ENCODE peak calls at places on chromosomes 1 and 21, in eight cellular contexts. R, E, O, H, K, U, S and V are unnamed samples.

GRCh38 chr21:28541371-28542112 is 451.1 kb downstream of the LTN1 start:
- DNase-seq in K (no peak), S (no peak), H (no peak), O (no peak), U (no peak), R (no peak), E (no peak), V (no peak)

GRCh38 chr1:201676061-201676644 is 137.2 kb downstream of the NAV1 start:
- DNase-seq in K (no peak), R (peak; percentile 40), O (peak; percentile 39), E (peak; percentile 82), S (peak; percentile 48), U (peak; percentile 31), H (no peak), V (no peak)

GRCh38 chr21:19228241-19228640 is 824.7 kb upstream of the TMPRSS15 start:
- DNase-seq in E (no peak), K (no peak), H (no peak), O (no peak), R (no peak), U (no peak), S (no peak), V (no peak)

GRCh38 chr1:219433471-219434131 is 179.3 kb downstream of the ZC3H11B start:
- DNase-seq in R (no peak), O (no peak), E (no peak), S (no peak), H (no peak), K (no peak), U (no peak), V (no peak)

GRCh38 chr21:30209571-30209970 is 6.3 kb downstream of the CLDN8 start:
- DNase-seq in H (no peak), U (peak; percentile 23), R (no peak), O (no peak), E (peak; percentile 19), K (no peak), S (no peak), V (no peak)

GRCh38 chr1:178867670-178868069 is 3.2 kb downstream of the ANGPTL1 start:
- DNase-seq in S (peak; percentile 60), U (peak; percentile 42), E (no peak), R (no peak), K (no peak), H (no peak), O (peak; percentile 4), V (no peak)

GRCh38 chr1:179023946-179024345 is 1.7 kb upstream of the FAM20B start:
- DNase-seq in H (no peak), O (no peak), S (no peak), K (no peak), E (no peak), U (no peak), R (no peak), V (no peak)

GRCh38 chr1:97849350-97850339 is 71.2 kb downstream of the DPYD start:
- DNase-seq in E (no peak), H (no peak), O (peak; percentile 89), S (peak; percentile 86), K (no peak), U (peak; percentile 89), R (no peak), V (no peak)

GRCh38 chr1:151907363-151908139 is 1.8 kb downstream of the THEM4 start:
- DNase-seq in U (no peak), S (peak; percentile 28), E (no peak), K (no peak), H (no peak), R (no peak), O (no peak), V (no peak)

GRCh38 chr1:112723511-112723839 is 8.3 kb upstream of the PPM1J start:
- DNase-seq in S (no peak), H (no peak), K (no peak), O (no peak), R (no peak), U (no peak), E (no peak), V (no peak)

GRCh38 chr1:243264718-243265117 is 8.9 kb downstream of the SDCCAG8 start:
- DNase-seq in E (no peak), H (no peak), O (peak; percentile 91), R (no peak), U (peak; percentile 88), K (no peak), S (peak; percentile 88), V (no peak)

GRCh38 chr1:98556521-98557158 is 104.9 kb upstream of the SNX7 start:
- DNase-seq in H (no peak), E (no peak), R (no peak), K (no peak), O (peak; percentile 22), S (peak; percentile 23), U (peak; percentile 45), V (no peak)

GRCh38 chr1:118101445-118101844 is 83.6 kb downstream of the SPAG17 start:
- DNase-seq in E (no peak), O (no peak), S (no peak), R (no peak), H (no peak), U (no peak), K (no peak), V (no peak)

GRCh38 chr1:38114231-38114630 is 67.6 kb upstream of the POU3F1 start:
- DNase-seq in R (no peak), S (no peak), K (no peak), H (peak; percentile 34), U (no peak), O (no peak), E (no peak), V (no peak)

GRCh38 chr1:230149751-230150584 is 82.9 kb downstream of the GALNT2 start:
- DNase-seq in K (no peak), U (no peak), R (no peak), O (peak; percentile 32), H (no peak), E (no peak), S (no peak), V (peak; percentile 65)

GRCh38 chr1:45843474-45843905 is 40.1 kb downstream of the MAST2 start:
- DNase-seq in R (no peak), U (peak; percentile 67), E (no peak), H (no peak), K (no peak), O (peak; percentile 69), S (peak; percentile 54), V (no peak)

GRCh38 chr1:51421961-51422360 is 91.6 kb upstream of the TTC39A start:
- DNase-seq in R (no peak), O (peak; percentile 82), U (peak; percentile 76), K (no peak), E (no peak), S (peak; percentile 79), H (no peak), V (no peak)

GRCh38 chr1:1894354-1895049 is 3.6 kb upstream of the GNB1 start:
- DNase-seq in S (no peak), H (peak; percentile 92), R (no peak), U (no peak), E (peak; percentile 74), O (no peak), K (peak; percentile 62), V (no peak)

GRCh38 chr1:210330279-210330866 is 1.7 kb downstream of the HHAT start:
- DNase-seq in H (no peak), R (no peak), U (no peak), S (peak; percentile 21), K (no peak), E (no peak), O (peak; percentile 10), V (no peak)

GRCh38 chr1:15426492-15427279 is 11.6 kb upstream of the CTRC start:
- DNase-seq in E (no peak), O (peak; percentile 57), K (no peak), S (peak; percentile 70), U (peak; percentile 53), H (peak; percentile 84), R (no peak), V (no peak)
- TF ChIP-seq CTCF in E (no peak), O (peak; percentile 3), K (no peak), S (peak; percentile 50), U (peak; percentile 34), H (peak; percentile 9), R (peak; percentile 18), V (no peak)

DNA sequence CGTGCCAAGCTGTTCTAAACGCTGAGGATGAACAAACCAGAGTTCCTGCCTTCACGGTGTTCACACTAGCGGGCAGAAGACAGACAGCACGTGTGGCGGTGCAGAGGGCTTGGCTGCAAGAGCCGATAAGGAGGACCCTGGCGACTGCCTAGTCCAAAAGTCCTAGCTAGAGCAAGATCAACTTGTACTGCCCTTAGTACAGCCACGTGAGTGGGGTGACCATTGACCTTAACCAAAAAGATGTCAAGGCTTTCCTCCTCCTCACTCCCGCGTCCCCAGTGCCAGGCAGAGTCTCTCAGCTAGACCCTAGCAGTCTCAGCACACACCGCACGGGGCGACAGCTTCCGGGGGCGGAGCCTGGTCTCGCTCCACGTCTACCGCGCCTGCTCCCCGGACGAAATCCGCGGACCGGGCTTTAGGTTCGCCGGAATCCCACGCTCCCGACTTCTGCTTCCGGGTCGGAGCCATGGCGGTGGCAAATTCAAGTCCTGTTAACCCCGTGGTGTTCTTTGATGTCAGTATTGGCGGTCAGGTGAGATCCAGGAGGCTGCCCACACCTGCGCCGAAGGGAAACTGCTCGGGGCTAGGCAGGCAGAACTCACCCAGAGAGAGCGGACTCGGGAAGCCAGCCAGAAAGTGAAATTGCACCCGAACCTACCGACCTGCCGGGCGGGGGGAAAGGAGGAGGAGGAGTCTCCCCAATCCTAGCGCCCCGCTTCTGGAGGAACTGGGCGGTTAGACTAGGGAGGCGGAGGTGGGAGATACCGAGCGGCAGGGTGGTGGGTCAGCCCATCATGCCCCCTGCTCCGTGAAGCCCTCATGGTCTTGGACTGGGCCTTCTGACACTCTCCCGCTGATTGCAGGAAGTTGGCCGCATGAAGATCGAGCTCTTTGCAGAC is at the start of gene PPIH:
- DNase-seq in K (peak; percentile 96), E (peak; percentile 98), S (peak; percentile 92), R (peak; percentile 96), O (peak; percentile 88), U (peak; percentile 92), H (peak; percentile 97), V (peak; percentile 91)
- TF ChIP-seq CTCF in K (no peak), E (peak; percentile 37), S (peak; percentile 19), R (no peak), O (peak; percentile 24), U (peak; percentile 26), H (peak; percentile 25), V (no peak)

GRCh38 chr1:153647375-153647714 is 11.2 kb upstream of the SNAPIN start:
- DNase-seq in K (no peak), S (no peak), H (no peak), R (no peak), E (peak; percentile 32), O (no peak), U (no peak), V (no peak)
- TF ChIP-seq CTCF in K (no peak), S (no peak), H (no peak), R (no peak), E (no peak), O (no peak), U (no peak), V (no peak)

DNA sequence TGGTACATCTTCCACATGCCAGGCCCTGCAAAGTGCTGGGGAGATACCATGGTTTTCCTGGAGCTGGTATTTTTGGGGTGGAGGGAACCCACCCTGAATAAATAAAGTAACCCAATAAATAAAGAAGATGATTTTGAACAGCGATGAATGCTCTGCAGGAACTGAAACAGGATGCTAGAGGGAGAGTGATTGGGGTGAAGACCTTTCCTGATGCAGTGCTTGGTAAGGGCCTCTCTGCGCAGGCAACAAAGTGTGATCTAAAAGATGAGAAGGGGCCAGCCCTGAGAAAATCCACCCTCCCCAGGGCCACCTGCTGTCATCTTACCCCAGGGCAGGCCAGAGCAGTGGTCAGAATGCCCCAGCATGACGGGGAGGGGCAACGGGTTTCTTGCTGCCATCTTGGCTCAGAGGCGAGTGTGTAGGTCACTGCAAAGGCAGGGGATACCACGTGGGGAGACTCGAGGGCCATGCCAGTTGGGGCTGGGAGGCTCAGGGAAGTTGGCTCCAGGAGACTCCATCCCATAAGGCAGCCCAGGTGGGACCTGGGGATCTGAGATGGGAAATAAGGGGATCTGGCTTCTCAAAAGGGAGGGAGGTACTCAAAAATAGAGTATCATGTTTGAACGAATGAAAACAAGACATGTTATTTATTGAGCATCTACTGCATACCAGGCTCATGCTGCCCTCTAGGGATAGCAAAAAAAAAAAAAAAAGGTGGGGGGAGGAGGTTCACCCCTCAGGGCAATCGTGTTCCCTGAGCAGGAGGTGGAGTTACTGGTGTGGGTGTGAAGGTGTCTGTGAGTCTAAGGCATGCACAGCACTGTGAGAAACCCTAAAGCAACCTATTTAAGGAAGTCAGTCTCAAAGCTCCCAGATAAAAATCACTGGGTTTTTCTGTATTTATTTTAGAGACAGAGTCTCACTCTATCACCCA is 2.8 kb downstream of the SRARP start:
- DNase-seq in K (no peak), O (peak; percentile 18), R (no peak), H (peak; percentile 41), U (peak; percentile 33), S (peak; percentile 24), E (peak; percentile 62), V (no peak)
- TF ChIP-seq CTCF in K (no peak), O (peak; percentile 40), R (no peak), H (no peak), U (peak; percentile 15), S (peak; percentile 3), E (no peak), V (no peak)